ENCODE peak calls at places on chromosomes 13 and 19, in four cellular contexts. N is RWPE2, K is right cardiac atrium, A is WTC11. Y is an unnamed sample.

GRCh38 chr19:2523630-2524311 is 47.8 kb downstream of the GADD45B start:
- DNase-seq in N (no peak), K (no peak), A (no peak), Y (no peak)

GRCh38 chr19:4456566-4456842 is 1.1 kb downstream of the UBXN6 start:
- DNase-seq in N (no peak), K (no peak), A (no peak), Y (no peak)

GRCh38 chr13:20814224-20814910 is 40.6 kb upstream of the EEF1AKMT1 start:
- DNase-seq in N (peak), K (peak), A (no peak), Y (peak)

GRCh38 chr13:32791545-32792172 is 205.4 kb downstream of the PDS5B start:
- DNase-seq in N (no peak), K (no peak), A (no peak), Y (no peak)

GRCh38 chr13:36067619-36068456 is 63.3 kb downstream of the DCLK1 start:
- DNase-seq in N (no peak), K (no peak), A (no peak), Y (no peak)

GRCh38 chr13:112445411-112446271 is 69.5 kb downstream of the SPACA7 start:
- DNase-seq in N (no peak), K (no peak), A (no peak), Y (no peak)

GRCh38 chr19:24052811-24053210 is 34.2 kb upstream of the ZNF254 start:
- DNase-seq in N (no peak), K (no peak), A (no peak), Y (no peak)

GRCh38 chr13:110539894-110540293 is 21.6 kb downstream of the RAB20 start:
- DNase-seq in N (no peak), K (no peak), A (no peak), Y (no peak)